ENCODE peak calls at places on chromosomes 3 and 15, in seven cellular contexts. One of them, this sample, is unnamed.

GRCh38 chr15:91593081-91593480 is 260.4 kb upstream of the SLCO3A1 start:
- DNase-seq in IMR-90: peak; percentile 7
- DNase-seq in neuronal stem cell: no peak
- DNase-seq in mesendoderm: no peak
- DNase-seq in H1: no peak
- DNase-seq in H9: no peak
- DNase-seq in mesenchymal stem cell: no peak
- DNase-seq in this sample: no peak

GRCh38 chr3:170584585-170585007 is 1.3 kb downstream of the SLC7A14 start:
- DNase-seq in H1: no peak
- DNase-seq in H9: peak; percentile 90
- DNase-seq in neuronal stem cell: peak; percentile 87
- DNase-seq in mesendoderm: peak; percentile 93
- DNase-seq in IMR-90: peak; percentile 68
- DNase-seq in mesenchymal stem cell: peak; percentile 77
- DNase-seq in this sample: peak; percentile 40

GRCh38 chr3:109927161-109927560 is 589.8 kb upstream of the DPPA4 start:
- DNase-seq in H1: no peak
- DNase-seq in H9: no peak
- DNase-seq in IMR-90: peak; percentile 98
- DNase-seq in mesenchymal stem cell: peak; percentile 93
- DNase-seq in mesendoderm: peak; percentile 80
- DNase-seq in neuronal stem cell: no peak
- DNase-seq in this sample: peak; percentile 93

GRCh38 chr3:156583469-156583868 is 28.6 kb upstream of the SSR3 start:
- DNase-seq in mesenchymal stem cell: no peak
- DNase-seq in neuronal stem cell: no peak
- DNase-seq in IMR-90: no peak
- DNase-seq in H1: no peak
- DNase-seq in mesendoderm: no peak
- DNase-seq in H9: no peak
- DNase-seq in this sample: no peak

GRCh38 chr15:58221591-58222241 is 83.5 kb downstream of the AQP9 start:
- DNase-seq in H1: no peak
- DNase-seq in mesendoderm: peak; percentile 52
- DNase-seq in IMR-90: peak; percentile 21
- DNase-seq in H9: peak; percentile 55
- DNase-seq in neuronal stem cell: no peak
- DNase-seq in mesenchymal stem cell: peak; percentile 30
- DNase-seq in this sample: no peak

GRCh38 chr15:35019401-35020327 is 31.6 kb upstream of the ZNF770 start:
- DNase-seq in IMR-90: peak; percentile 10
- DNase-seq in H1: peak; percentile 47
- DNase-seq in H9: peak; percentile 76
- DNase-seq in neuronal stem cell: no peak
- DNase-seq in mesendoderm: peak; percentile 74
- DNase-seq in mesenchymal stem cell: peak; percentile 51
- DNase-seq in this sample: peak; percentile 1

GRCh38 chr3:177836671-177837070 is 639.4 kb upstream of the TBL1XR1 start:
- DNase-seq in H9: no peak
- DNase-seq in H1: no peak
- DNase-seq in neuronal stem cell: no peak
- DNase-seq in mesendoderm: no peak
- DNase-seq in IMR-90: no peak
- DNase-seq in mesenchymal stem cell: peak; percentile 75
- DNase-seq in this sample: no peak

GRCh38 chr3:184525337-184526157 is 36.0 kb upstream of the EPHB3 start:
- DNase-seq in mesenchymal stem cell: peak; percentile 13
- DNase-seq in mesendoderm: peak; percentile 83
- DNase-seq in H9: peak; percentile 76
- DNase-seq in IMR-90: no peak
- DNase-seq in neuronal stem cell: peak; percentile 45
- DNase-seq in H1: no peak
- DNase-seq in this sample: no peak

GRCh38 chr3:83523470-83524073 is 1435.2 kb upstream of the CADM2 start:
- DNase-seq in mesenchymal stem cell: peak; percentile 29
- DNase-seq in neuronal stem cell: peak; percentile 64
- DNase-seq in IMR-90: no peak
- DNase-seq in mesendoderm: peak; percentile 88
- DNase-seq in H1: peak; percentile 36
- DNase-seq in H9: peak; percentile 78
- DNase-seq in this sample: peak; percentile 21

GRCh38 chr3:8464668-8465067 is 37.0 kb upstream of the LMCD1 start:
- DNase-seq in mesenchymal stem cell: no peak
- DNase-seq in IMR-90: no peak
- DNase-seq in mesendoderm: no peak
- DNase-seq in H9: no peak
- DNase-seq in H1: no peak
- DNase-seq in neuronal stem cell: no peak
- DNase-seq in this sample: no peak

GRCh38 chr3:185342458-185343169 is 20.3 kb upstream of the MAP3K13 start:
- DNase-seq in H9: no peak
- DNase-seq in mesenchymal stem cell: no peak
- DNase-seq in H1: no peak
- DNase-seq in IMR-90: no peak
- DNase-seq in mesendoderm: no peak
- DNase-seq in neuronal stem cell: no peak
- DNase-seq in this sample: no peak

GRCh38 chr3:126945171-126945721 is 37.7 kb upstream of the PLXNA1 start:
- DNase-seq in mesendoderm: peak; percentile 37
- DNase-seq in H9: peak; percentile 49
- DNase-seq in H1: no peak
- DNase-seq in IMR-90: no peak
- DNase-seq in neuronal stem cell: no peak
- DNase-seq in mesenchymal stem cell: no peak
- DNase-seq in this sample: no peak

GRCh38 chr3:120561251-120562045 is 34.7 kb upstream of the NDUFB4 start:
- DNase-seq in H9: peak; percentile 61
- DNase-seq in H1: no peak
- DNase-seq in mesenchymal stem cell: peak; percentile 68
- DNase-seq in IMR-90: peak; percentile 73
- DNase-seq in mesendoderm: peak; percentile 73
- DNase-seq in neuronal stem cell: peak; percentile 59
- DNase-seq in this sample: peak; percentile 60

GRCh38 chr3:127291611-127292010 is 3.8 kb upstream of the PRR20G start:
- DNase-seq in H9: no peak
- DNase-seq in neuronal stem cell: no peak
- DNase-seq in IMR-90: no peak
- DNase-seq in mesenchymal stem cell: no peak
- DNase-seq in H1: no peak
- DNase-seq in mesendoderm: no peak
- DNase-seq in this sample: no peak

GRCh38 chr3:53079147-53079546 is 33.3 kb upstream of the SFMBT1 start:
- DNase-seq in mesenchymal stem cell: no peak
- DNase-seq in mesendoderm: no peak
- DNase-seq in H1: no peak
- DNase-seq in IMR-90: no peak
- DNase-seq in H9: peak; percentile 9
- DNase-seq in neuronal stem cell: no peak
- DNase-seq in this sample: no peak

GRCh38 chr15:39269821-39270220 is 311.1 kb upstream of the THBS1 start:
- DNase-seq in H9: no peak
- DNase-seq in mesenchymal stem cell: peak; percentile 29
- DNase-seq in mesendoderm: no peak
- DNase-seq in neuronal stem cell: no peak
- DNase-seq in H1: no peak
- DNase-seq in IMR-90: no peak
- DNase-seq in this sample: no peak

GRCh38 chr3:87501076-87501475 is 224.7 kb upstream of the POU1F1 start:
- DNase-seq in mesenchymal stem cell: no peak
- DNase-seq in neuronal stem cell: no peak
- DNase-seq in IMR-90: no peak
- DNase-seq in H9: no peak
- DNase-seq in mesendoderm: no peak
- DNase-seq in H1: no peak
- DNase-seq in this sample: no peak

GRCh38 chr3:136070953-136071949 is 105.7 kb downstream of the PPP2R3A start:
- DNase-seq in mesenchymal stem cell: peak; percentile 20
- DNase-seq in mesendoderm: peak; percentile 93
- DNase-seq in H1: no peak
- DNase-seq in H9: no peak
- DNase-seq in neuronal stem cell: no peak
- DNase-seq in IMR-90: peak; percentile 27
- DNase-seq in this sample: peak; percentile 99

GRCh38 chr3:54322354-54322753 is 200.0 kb downstream of the CACNA2D3 start:
- DNase-seq in H9: no peak
- DNase-seq in mesenchymal stem cell: no peak
- DNase-seq in IMR-90: no peak
- DNase-seq in H1: no peak
- DNase-seq in neuronal stem cell: no peak
- DNase-seq in mesendoderm: no peak
- DNase-seq in this sample: peak; percentile 8

DNA sequence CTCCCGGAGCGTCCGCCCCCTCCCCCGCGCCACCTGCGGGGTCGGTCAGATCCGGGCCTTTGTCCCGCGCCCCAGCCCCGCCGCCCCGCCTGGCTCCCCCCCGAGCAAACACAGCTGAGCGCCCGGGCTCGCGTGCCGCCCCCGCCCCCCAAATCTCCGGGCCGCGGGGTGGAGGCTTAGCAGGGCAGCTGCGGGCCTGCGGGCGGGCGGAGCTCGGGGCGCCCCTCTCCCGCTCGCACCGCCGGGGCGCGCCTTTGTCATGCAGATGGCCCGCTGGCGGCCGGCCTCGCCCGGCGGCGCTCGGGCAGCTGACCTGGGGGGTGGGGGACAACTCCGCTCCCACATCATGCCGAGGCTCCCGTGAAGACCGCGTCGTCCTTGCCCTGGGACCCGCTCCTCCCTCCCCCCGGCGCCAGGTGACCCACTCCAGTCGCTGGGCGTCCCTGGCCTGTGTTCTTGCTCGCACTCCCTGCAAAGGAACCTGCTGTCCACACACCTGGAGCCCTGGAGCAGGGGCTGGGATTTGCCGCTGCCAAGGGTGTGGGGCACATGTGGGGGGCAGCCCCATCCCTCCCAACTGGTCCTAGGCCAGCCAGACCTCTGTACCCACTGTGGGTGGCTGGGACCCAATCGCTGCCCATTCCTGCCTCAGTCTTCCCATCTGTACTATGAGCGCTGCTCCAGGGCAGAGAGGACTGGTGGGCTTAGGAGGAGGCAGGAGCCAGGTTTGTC is 33.6 kb downstream of the DNAJB8 start:
- DNase-seq in H9: peak; percentile 74
- DNase-seq in mesendoderm: no peak
- DNase-seq in H1: no peak
- DNase-seq in neuronal stem cell: peak; percentile 56
- DNase-seq in mesenchymal stem cell: no peak
- DNase-seq in IMR-90: no peak
- DNase-seq in this sample: peak; percentile 92
- H3K27me3 ChIP-seq in H9: peaks cover 15% of the 10 kb centered on the region
- H3K27me3 ChIP-seq in mesendoderm: peaks cover 8% of the 10 kb centered on the region
- H3K27me3 ChIP-seq in H1: peaks cover 51% of the 10 kb centered on the region
- H3K27me3 ChIP-seq in neuronal stem cell: peaks cover 48% of the 10 kb centered on the region
- H3K27me3 ChIP-seq in mesenchymal stem cell: peaks cover 82% of the 10 kb centered on the region
- H3K27me3 ChIP-seq in IMR-90: peaks cover 69% of the 10 kb centered on the region
- H3K27me3 ChIP-seq in this sample: no peaks in the 10 kb centered on the region

GRCh38 chr15:80942266-80942665 is 47.4 kb downstream of the MESD start:
- DNase-seq in H1: no peak
- DNase-seq in neuronal stem cell: no peak
- DNase-seq in mesenchymal stem cell: no peak
- DNase-seq in H9: no peak
- DNase-seq in mesendoderm: no peak
- DNase-seq in IMR-90: no peak
- DNase-seq in this sample: no peak
- H3K18ac ChIP-seq in H1: no peak overlapping the region
- H3K18ac ChIP-seq in neuronal stem cell: no peak overlapping the region
- H3K18ac ChIP-seq in mesenchymal stem cell: no peak overlapping the region
- H3K18ac ChIP-seq in H9: no peak overlapping the region
- H3K18ac ChIP-seq in mesendoderm: no peak overlapping the region
- H3K18ac ChIP-seq in IMR-90: no peak overlapping the region
- H3K18ac ChIP-seq in this sample: no peak overlapping the region

GRCh38 chr3:128338536-128339400 is 127.9 kb downstream of the DNAJB8 start:
- DNase-seq in mesendoderm: no peak
- DNase-seq in neuronal stem cell: no peak
- DNase-seq in H1: no peak
- DNase-seq in H9: no peak
- DNase-seq in mesenchymal stem cell: no peak
- DNase-seq in IMR-90: no peak
- DNase-seq in this sample: no peak
- H3K27ac ChIP-seq in mesendoderm: no peak overlapping the region
- H3K27ac ChIP-seq in neuronal stem cell: no peak overlapping the region
- H3K27ac ChIP-seq in H1: no peak overlapping the region
- H3K27ac ChIP-seq in H9: no peak overlapping the region
- H3K27ac ChIP-seq in mesenchymal stem cell: no peak overlapping the region
- H3K27ac ChIP-seq in IMR-90: no peak overlapping the region
- H3K27ac ChIP-seq in this sample: peak overlapping the region; percentile 16

GRCh38 chr3:144521131-144521530 is 549.5 kb downstream of the DIPK2A start:
- DNase-seq in mesenchymal stem cell: no peak
- DNase-seq in H9: no peak
- DNase-seq in IMR-90: no peak
- DNase-seq in H1: no peak
- DNase-seq in mesendoderm: no peak
- DNase-seq in neuronal stem cell: no peak
- DNase-seq in this sample: no peak

GRCh38 chr3:144523396-144523795 is 551.8 kb downstream of the DIPK2A start:
- DNase-seq in H1: no peak
- DNase-seq in H9: no peak
- DNase-seq in mesenchymal stem cell: no peak
- DNase-seq in mesendoderm: no peak
- DNase-seq in IMR-90: no peak
- DNase-seq in neuronal stem cell: no peak
- DNase-seq in this sample: no peak

GRCh38 chr3:144529562-144529961 is 557.9 kb downstream of the DIPK2A start:
- DNase-seq in neuronal stem cell: no peak
- DNase-seq in mesenchymal stem cell: no peak
- DNase-seq in H9: no peak
- DNase-seq in IMR-90: no peak
- DNase-seq in H1: no peak
- DNase-seq in mesendoderm: no peak
- DNase-seq in this sample: no peak

GRCh38 chr3:144522461-144522860 is 550.8 kb downstream of the DIPK2A start:
- DNase-seq in IMR-90: no peak
- DNase-seq in neuronal stem cell: no peak
- DNase-seq in H1: no peak
- DNase-seq in mesenchymal stem cell: no peak
- DNase-seq in mesendoderm: no peak
- DNase-seq in H9: no peak
- DNase-seq in this sample: no peak

GRCh38 chr3:144524531-144524930 is 552.9 kb downstream of the DIPK2A start:
- DNase-seq in H1: no peak
- DNase-seq in neuronal stem cell: no peak
- DNase-seq in mesenchymal stem cell: no peak
- DNase-seq in H9: no peak
- DNase-seq in mesendoderm: no peak
- DNase-seq in IMR-90: no peak
- DNase-seq in this sample: no peak
- H3K27me3 ChIP-seq in H1: no peaks in the 10 kb centered on the region
- H3K27me3 ChIP-seq in neuronal stem cell: no peaks in the 10 kb centered on the region
- H3K27me3 ChIP-seq in mesenchymal stem cell: no peaks in the 10 kb centered on the region
- H3K27me3 ChIP-seq in H9: no peaks in the 10 kb centered on the region
- H3K27me3 ChIP-seq in mesendoderm: no peaks in the 10 kb centered on the region
- H3K27me3 ChIP-seq in IMR-90: no peaks in the 10 kb centered on the region
- H3K27me3 ChIP-seq in this sample: no peaks in the 10 kb centered on the region